ENCODE peak calls at places on chromosomes 3 and 15, in four cellular contexts. M is AG04450, H is kidney epithelial cell, K is astrocyte of the spinal cord. I is an unnamed sample.

GRCh38 chr3:186361612-186362408 is at the start of gene DGKG:
- DNase-seq in M (no peak), H (no peak), K (no peak), I (no peak)

GRCh38 chr3:76624128-76624527 is 415.8 kb upstream of the ROBO2 start:
- DNase-seq in M (no peak), H (no peak), K (no peak), I (no peak)

GRCh38 chr3:37458162-37458895 is 283.9 kb upstream of the LRRFIP2 start:
- DNase-seq in M (no peak), H (no peak), K (no peak), I (no peak)

GRCh38 chr3:51715231-51716058 is 8.6 kb downstream of the GRM2 start:
- DNase-seq in M (no peak), H (no peak), K (no peak), I (no peak)

GRCh38 chr3:177431525-177432255 is 234.4 kb upstream of the TBL1XR1 start:
- DNase-seq in M (no peak), H (no peak), K (no peak), I (peak)

GRCh38 chr3:198080521-198081384 is 120.7 kb downstream of the LMLN start:
- DNase-seq in M (peak), H (no peak), K (peak), I (peak)

GRCh38 chr15:59301527-59301926 is 71.1 kb downstream of the MYO1E start:
- DNase-seq in M (no peak), H (no peak), K (no peak), I (no peak)

GRCh38 chr3:75396316-75396802 is 267.8 kb upstream of the FRG2C start:
- DNase-seq in M (no peak), H (no peak), K (no peak), I (no peak)

GRCh38 chr15:34329006-34329405 is 8.6 kb downstream of the SLC12A6 start:
- DNase-seq in M (no peak), H (no peak), K (no peak), I (no peak)

GRCh38 chr15:84104853-84105252 is 130.7 kb upstream of the GOLGA6L4 start:
- DNase-seq in M (no peak), H (no peak), K (no peak), I (no peak)

GRCh38 chr3:69435274-69436262 is 49.7 kb upstream of the FRMD4B start:
- DNase-seq in M (no peak), H (no peak), K (no peak), I (no peak)

GRCh38 chr3:15345608-15346137 is 13.3 kb upstream of the SH3BP5 start:
- DNase-seq in M (no peak), H (no peak), K (no peak), I (no peak)

GRCh38 chr15:91593081-91593480 is 260.4 kb upstream of the SLCO3A1 start:
- DNase-seq in M (no peak), H (no peak), K (peak), I (peak)

GRCh38 chr3:123351396-123351945 is 97.4 kb downstream of the ADCY5 start:
- DNase-seq in M (no peak), H (no peak), K (no peak), I (no peak)

GRCh38 chr15:69303337-69304175 is 4.8 kb downstream of the PAQR5 start:
- DNase-seq in M (no peak), H (no peak), K (no peak), I (peak)

GRCh38 chr3:84547971-84548970 is 410.5 kb upstream of the CADM2 start:
- DNase-seq in M (no peak), H (no peak), K (peak), I (peak)
- TF ChIP-seq CTCF in M (no peak), H (peak), K (peak), I (no peak)

GRCh38 chr3:122004123-122004522 is 17.9 kb downstream of the ILDR1 start:
- DNase-seq in M (no peak), H (no peak), K (no peak), I (no peak)
- H3K4me3 ChIP-seq in M (no peak), H (no peak), K (no peak), I (no peak)

DNA sequence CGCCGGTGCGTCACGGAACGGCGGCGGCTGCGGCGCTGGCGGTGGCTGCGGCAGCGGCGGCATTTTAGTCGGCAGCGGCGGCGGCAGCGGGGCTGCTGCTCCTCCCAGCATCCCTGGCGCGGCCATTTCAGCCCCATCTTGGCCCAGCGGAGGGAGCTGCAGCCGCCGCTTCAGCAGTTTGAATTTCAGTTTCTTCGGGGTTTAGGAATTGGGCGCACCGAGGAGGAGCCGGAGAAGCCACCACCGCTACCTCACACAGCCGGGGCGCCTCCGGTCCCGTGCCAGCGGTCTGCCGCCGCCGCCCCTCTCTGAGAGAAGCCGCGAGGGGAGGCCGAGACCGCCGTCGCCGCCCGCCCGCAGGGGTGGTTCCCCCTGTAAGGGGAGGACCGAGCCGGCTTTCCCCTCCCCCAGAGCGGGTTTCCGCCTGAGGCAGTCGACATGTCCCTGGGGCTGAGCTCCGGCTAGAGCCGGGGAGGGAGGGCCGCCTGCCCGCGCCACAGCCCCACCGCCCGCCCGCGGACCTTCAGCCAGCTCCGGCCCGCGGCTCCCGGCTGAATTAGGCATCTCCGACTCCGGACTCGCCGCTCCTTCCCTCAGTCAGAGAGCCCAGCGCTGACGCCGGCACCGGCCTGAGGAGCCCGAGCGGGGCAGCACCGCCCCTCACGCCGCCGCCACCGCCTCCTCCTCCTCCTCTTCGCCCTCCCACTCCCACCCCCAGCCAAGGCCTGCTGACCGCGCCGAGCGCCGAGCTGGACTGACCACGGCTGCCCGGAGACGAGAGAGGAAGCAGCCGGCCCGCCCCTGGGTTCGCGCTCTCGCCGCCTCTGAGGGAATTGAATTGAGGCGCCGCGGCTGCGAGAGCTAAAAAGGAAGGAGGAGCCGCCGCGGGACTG is at the start of gene TSC22D2:
- DNase-seq in M (peak), H (no peak), K (peak), I (peak)
- TF ChIP-seq CTCF in M (peak), H (no peak), K (peak), I (no peak)

DNA sequence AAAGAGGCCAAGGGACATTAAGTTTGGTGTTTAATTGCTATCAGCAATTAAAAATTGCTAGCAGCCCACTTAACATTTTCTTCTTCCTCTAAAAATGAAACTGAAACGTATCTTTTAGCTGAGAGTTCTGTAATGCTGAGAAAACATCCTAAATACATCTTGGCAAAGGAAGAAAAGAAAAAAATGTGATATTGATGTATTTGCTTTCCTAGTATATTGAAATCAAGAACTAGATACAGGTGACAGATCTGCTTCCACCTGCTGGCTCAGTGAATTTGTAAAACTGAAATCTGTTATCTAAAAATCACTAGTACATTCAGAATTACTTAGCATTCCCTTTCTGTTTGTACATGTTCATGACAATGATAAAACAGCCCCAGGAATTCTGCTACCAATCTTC is 283.2 kb downstream of the ZBTB20 start:
- DNase-seq in M (no peak), H (no peak), K (no peak), I (no peak)
- H3K4me3 ChIP-seq in M (no peak), H (no peak), K (no peak), I (no peak)

DNA sequence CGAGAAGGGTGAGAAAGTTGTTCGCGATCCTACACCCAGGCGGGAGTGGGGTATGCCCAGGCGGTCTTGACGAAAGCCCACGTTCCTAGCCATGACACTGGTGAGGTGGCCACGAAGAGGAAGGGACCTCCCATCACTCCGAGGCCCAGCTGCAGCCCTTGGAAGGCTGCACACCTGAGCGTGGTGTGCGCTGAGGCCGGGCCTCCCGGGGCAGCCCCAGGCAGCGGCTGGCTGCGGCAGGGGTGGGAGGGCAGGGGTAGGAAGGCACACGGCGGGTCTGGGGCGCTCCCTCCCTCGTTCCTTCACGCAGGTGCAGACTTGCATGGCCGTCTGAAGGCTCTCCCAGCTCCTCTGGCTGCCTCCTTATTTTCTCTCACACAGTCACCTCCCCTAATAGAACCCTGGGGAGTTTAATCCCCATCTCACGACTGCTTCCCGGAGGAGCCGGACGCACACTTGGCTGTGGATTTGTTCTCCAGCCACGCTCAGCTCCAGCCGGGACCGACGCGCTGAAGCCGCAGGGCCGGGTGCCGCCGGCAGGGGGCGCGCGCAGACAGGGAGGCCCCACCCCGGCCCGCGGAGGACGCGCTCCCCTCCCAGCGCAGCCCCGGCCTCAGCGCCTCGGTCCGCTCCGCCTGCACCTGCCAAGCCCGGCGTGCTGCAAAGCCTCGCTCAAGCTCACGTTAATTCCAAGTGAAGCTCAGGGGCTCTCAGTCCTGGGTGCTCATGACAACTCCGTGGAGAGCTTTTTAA is 37.8 kb upstream of the MUC4 start:
- DNase-seq in M (no peak), H (no peak), K (no peak), I (no peak)
- TF ChIP-seq CTCF in M (no peak), H (no peak), K (peak), I (no peak)

GRCh38 chr15:99925661-99926461 is 192.6 kb upstream of the LYSMD4 start:
- DNase-seq in M (no peak), H (no peak), K (no peak), I (peak)
- H3K4me3 ChIP-seq in M (peak), H (peak), K (peak), I (peak)